ENCODE peak calls at places on chromosomes 16 and 17, in five cellular contexts. S, U, P, X and Q are unnamed samples.

GRCh38 chr16:69424935-69425784 is 741 bp downstream of the CYB5B start:
- DNase-seq in X (no peak), U (no peak), S (no peak), P (no peak), Q (no peak)

GRCh38 chr17:38568274-38568673 is 37.5 kb downstream of the SRCIN1 start:
- DNase-seq in U (no peak), P (no peak), S (no peak), X (no peak), Q (no peak)

GRCh38 chr16:26765087-26765486 is 301.6 kb upstream of the C16orf82 start:
- DNase-seq in S (no peak), U (no peak), P (peak), X (no peak), Q (no peak)

GRCh38 chr17:74449773-74450172 is 16.7 kb upstream of the CD300A start:
- DNase-seq in S (no peak), P (no peak), X (no peak), U (no peak), Q (no peak)

GRCh38 chr16:64409762-64410161 is 712.1 kb downstream of the CDH11 start:
- DNase-seq in P (no peak), S (no peak), X (no peak), U (no peak), Q (no peak)

GRCh38 chr16:68037820-68038597 is 14.9 kb downstream of the DUS2 start:
- DNase-seq in S (no peak), X (no peak), U (no peak), P (no peak), Q (no peak)

GRCh38 chr17:82086941-82087906 is 10.8 kb downstream of the FASN start:
- DNase-seq in S (no peak), P (no peak), U (no peak), X (no peak), Q (no peak)

GRCh38 chr16:5604770-5605169 is 507.2 kb upstream of the EEF2KMT start:
- DNase-seq in U (no peak), P (no peak), X (no peak), S (no peak), Q (no peak)

GRCh38 chr17:29383687-29384086 is 6.5 kb upstream of the TAOK1 start:
- DNase-seq in S (no peak), P (no peak), U (no peak), X (peak), Q (no peak)

GRCh38 chr16:81265658-81266451 is 27.4 kb downstream of the BCO1 start:
- DNase-seq in X (no peak), P (no peak), S (no peak), U (no peak), Q (no peak)

GRCh38 chr16:16158741-16159374 is 64.4 kb downstream of the ABCC6 start:
- DNase-seq in X (peak), U (no peak), S (no peak), P (no peak), Q (no peak)

GRCh38 chr17:65638221-65638940 is 76.9 kb upstream of the AXIN2 start:
- DNase-seq in P (no peak), X (peak), U (no peak), S (peak), Q (no peak)

GRCh38 chr16:47886631-47887415 is 269.0 kb downstream of the ABCC12 start:
- DNase-seq in P (no peak), S (no peak), U (no peak), X (no peak), Q (no peak)

GRCh38 chr16:11207646-11208045 is 48.4 kb downstream of the SOCS1 start:
- DNase-seq in P (no peak), X (no peak), S (no peak), U (no peak), Q (no peak)

GRCh38 chr17:76659928-76660614 is 16.5 kb upstream of the ST6GALNAC1 start:
- DNase-seq in X (peak), P (peak), S (no peak), U (no peak), Q (peak)

GRCh38 chr16:65148804-65149203 is 26.9 kb upstream of the CDH11 start:
- DNase-seq in U (no peak), P (no peak), X (no peak), S (no peak), Q (no peak)

GRCh38 chr17:74259667-74260524 is 14.1 kb upstream of the DNAI2 start:
- DNase-seq in P (no peak), X (no peak), S (no peak), U (no peak), Q (no peak)

GRCh38 chr17:77610518-77610893 is 348.0 kb upstream of the TNRC6C start:
- DNase-seq in P (no peak), U (no peak), S (no peak), X (no peak), Q (no peak)

GRCh38 chr17:75009139-75009724 is 3.2 kb upstream of the MRPL58 start:
- DNase-seq in S (no peak), U (no peak), P (no peak), X (no peak), Q (no peak)

GRCh38 chr17:41863074-41863843 is 2.0 kb downstream of the KLHL11 start:
- DNase-seq in P (peak), S (no peak), U (no peak), X (no peak), Q (no peak)

GRCh38 chr17:69951058-69951457 is 124.0 kb upstream of the KCNJ16 start:
- DNase-seq in S (no peak), P (no peak), U (no peak), X (no peak), Q (no peak)